ENCODE peak calls at places on chromosomes 7 and 10, in five cellular contexts. I is activated CD4-positive, alpha-beta T cell treated with anti-CD3 and anti-CD28 coated beads, Interleukin-2, amount 10 ng/mL, durations not matched to agents 7 days and 5 days; A is B cell; S is nephron progenitor cell; H is Daoy. J is an unnamed sample.

GRCh38 chr10:125113661-125114388 is 46.5 kb downstream of the CTBP2 start:
- DNase-seq in S (no peak), I (no peak), H (no peak), A (no peak), J (no peak)

GRCh38 chr7:114218283-114218682 is 196.3 kb upstream of the FOXP2 start:
- DNase-seq in I (no peak), S (no peak), H (no peak), A (no peak), J (no peak)

GRCh38 chr10:125060486-125060850 is 99.9 kb downstream of the CTBP2 start:
- DNase-seq in I (no peak), A (no peak), S (no peak), H (no peak), J (no peak)

GRCh38 chr7:26507375-26508068 is 215.9 kb downstream of the SNX10 start:
- DNase-seq in A (no peak), H (no peak), I (no peak), S (no peak), J (no peak)

GRCh38 chr7:44433255-44434022 is 57.0 kb downstream of the NUDCD3 start:
- DNase-seq in S (no peak), H (no peak), I (no peak), A (no peak), J (no peak)

GRCh38 chr7:157004839-157005455 is 5.5 kb downstream of the MNX1 start:
- DNase-seq in I (no peak), A (peak), S (no peak), H (no peak), J (no peak)

GRCh38 chr7:40105879-40106473 is 28.4 kb downstream of the MPLKIP start:
- DNase-seq in A (no peak), S (no peak), H (no peak), I (no peak), J (no peak)

GRCh38 chr10:86345296-86346168 is 21.1 kb downstream of the GRID1 start:
- DNase-seq in H (no peak), A (no peak), S (no peak), I (no peak), J (no peak)

GRCh38 chr10:6070647-6071046 is 8.5 kb upstream of the IL2RA start:
- DNase-seq in A (no peak), I (no peak), S (no peak), H (no peak), J (no peak)

GRCh38 chr7:107711301-107711700 is 32.6 kb upstream of the CBLL1 start:
- DNase-seq in A (no peak), H (no peak), I (no peak), S (no peak), J (no peak)

GRCh38 chr7:25389489-25390106 is 161.3 kb upstream of the NPVF start:
- DNase-seq in A (no peak), I (peak), S (no peak), H (peak), J (no peak)

GRCh38 chr7:17054206-17054605 is 172.4 kb upstream of the AGR3 start:
- DNase-seq in H (no peak), I (no peak), S (no peak), A (no peak), J (no peak)

GRCh38 chr7:22117222-22117621 is 171.5 kb upstream of the CDCA7L start:
- DNase-seq in H (no peak), A (no peak), S (no peak), I (no peak), J (no peak)

GRCh38 chr7:28956608-28957063 is 1.5 kb downstream of the TRIL start:
- DNase-seq in A (no peak), S (peak), H (peak), I (peak), J (no peak)

GRCh38 chr10:49817845-49818244 is 55.7 kb upstream of the OGDHL start:
- DNase-seq in S (no peak), I (no peak), H (no peak), A (no peak), J (no peak)

GRCh38 chr10:130740788-130741785 is 570.4 kb downstream of the TCERG1L start:
- DNase-seq in H (no peak), A (no peak), I (no peak), S (no peak), J (no peak)

GRCh38 chr7:42180806-42181205 is 56.2 kb downstream of the GLI3 start:
- DNase-seq in A (no peak), H (no peak), S (no peak), I (no peak), J (no peak)

GRCh38 chr7:69438584-69438983 is 159.7 kb upstream of the AUTS2 start:
- DNase-seq in S (no peak), A (no peak), H (no peak), I (no peak), J (no peak)

GRCh38 chr10:51768886-51769285 is 69.5 kb upstream of the CSTF2T start:
- DNase-seq in A (no peak), H (no peak), S (no peak), I (no peak), J (no peak)

GRCh38 chr7:79820387-79820786 is 314.2 kb upstream of the GNAI1 start:
- DNase-seq in I (no peak), S (peak), H (peak), A (no peak), J (no peak)

GRCh38 chr7:22700559-22701002 is 26.4 kb upstream of the IL6 start:
- DNase-seq in H (peak), A (no peak), S (no peak), I (no peak), J (no peak)

GRCh38 chr10:52215745-52216361 is 98.2 kb upstream of the DKK1 start:
- DNase-seq in H (peak), S (peak), A (no peak), I (peak), J (no peak)

GRCh38 chr10:72315611-72316385 is 38.9 kb downstream of the DNAJB12 start:
- DNase-seq in H (no peak), A (no peak), S (no peak), I (no peak), J (no peak)

GRCh38 chr7:90618880-90619279 is 22.8 kb downstream of the CDK14 start:
- DNase-seq in I (no peak), H (no peak), A (no peak), S (no peak), J (no peak)

GRCh38 chr7:34931739-34932138 is 105.5 kb downstream of the DPY19L1 start:
- DNase-seq in A (no peak), S (no peak), I (no peak), H (no peak), J (no peak)

GRCh38 chr10:112394475-112394875 is 20.6 kb downstream of the ACSL5 start:
- DNase-seq in I (no peak), H (no peak), A (no peak), S (no peak), J (no peak)

GRCh38 chr10:71802235-71802634 is 28.9 kb upstream of the VSIR start:
- DNase-seq in I (no peak), H (no peak), A (no peak), S (no peak), J (no peak)

GRCh38 chr10:17915181-17915580 is 36.5 kb upstream of the SLC39A12 start:
- DNase-seq in I (no peak), H (no peak), A (no peak), S (no peak), J (no peak)

GRCh38 chr10:103975169-103975568 is 8.2 kb downstream of the SLK start:
- DNase-seq in I (no peak), S (no peak), H (no peak), A (no peak), J (no peak)

GRCh38 chr10:26566525-26567348 is 128.6 kb downstream of the APBB1IP start:
- DNase-seq in S (peak), H (peak), I (no peak), A (no peak), J (no peak)

GRCh38 chr10:113426181-113426837 is 126.5 kb upstream of the HABP2 start:
- DNase-seq in A (no peak), S (no peak), H (no peak), I (no peak), J (no peak)

J was measured in GM19239.